ENCODE peak calls at places on chromosomes 16 and 17, in ten cellular contexts. One of them, this sample, is unnamed.

GRCh38 chr16:71542377-71542776 is 16.2 kb downstream of the CHST4 start:
- DNase-seq in A549: peak
- DNase-seq in NCI-H1092 treated with DMSO at 0.1 percent for 48 hours: peak
- DNase-seq in germinal center: peak
- DNase-seq in stimulated activated CD4-positive, alpha-beta T cell treated with anti-CD3 and anti-CD28 coated beads, Interleukin-12 subunit alpha, Interleukin-12 subunit beta, amount 100 ng/mL, for 24 hours: peak
- DNase-seq in non-pigmented ciliary epithelial cell: no peak
- DNase-seq in mucosa of descending colon: peak
- DNase-seq in midbrain: no peak
- DNase-seq in uterus: no peak
- DNase-seq in kidney epithelial cell: no peak
- DNase-seq in this sample: no peak

GRCh38 chr17:3921853-3922319 is 5.6 kb upstream of the P2RX1 start:
- DNase-seq in germinal center: no peak
- DNase-seq in A549: no peak
- DNase-seq in non-pigmented ciliary epithelial cell: no peak
- DNase-seq in midbrain: no peak
- DNase-seq in uterus: no peak
- DNase-seq in kidney epithelial cell: no peak
- DNase-seq in mucosa of descending colon: no peak
- DNase-seq in NCI-H1092 treated with DMSO at 0.1 percent for 48 hours: no peak
- DNase-seq in stimulated activated CD4-positive, alpha-beta T cell treated with anti-CD3 and anti-CD28 coated beads, Interleukin-12 subunit alpha, Interleukin-12 subunit beta, amount 100 ng/mL, for 24 hours: no peak
- DNase-seq in this sample: no peak

GRCh38 chr17:64992325-64992802 is 64.2 kb downstream of the GNA13 start:
- DNase-seq in midbrain: no peak
- DNase-seq in uterus: no peak
- DNase-seq in non-pigmented ciliary epithelial cell: no peak
- DNase-seq in germinal center: no peak
- DNase-seq in NCI-H1092 treated with DMSO at 0.1 percent for 48 hours: no peak
- DNase-seq in A549: peak
- DNase-seq in kidney epithelial cell: peak
- DNase-seq in stimulated activated CD4-positive, alpha-beta T cell treated with anti-CD3 and anti-CD28 coated beads, Interleukin-12 subunit alpha, Interleukin-12 subunit beta, amount 100 ng/mL, for 24 hours: no peak
- DNase-seq in mucosa of descending colon: no peak
- DNase-seq in this sample: peak

GRCh38 chr17:83174859-83175550 is 95.6 kb downstream of the METRNL start:
- DNase-seq in midbrain: no peak
- DNase-seq in kidney epithelial cell: no peak
- DNase-seq in A549: no peak
- DNase-seq in uterus: no peak
- DNase-seq in mucosa of descending colon: no peak
- DNase-seq in stimulated activated CD4-positive, alpha-beta T cell treated with anti-CD3 and anti-CD28 coated beads, Interleukin-12 subunit alpha, Interleukin-12 subunit beta, amount 100 ng/mL, for 24 hours: no peak
- DNase-seq in germinal center: peak
- DNase-seq in NCI-H1092 treated with DMSO at 0.1 percent for 48 hours: no peak
- DNase-seq in non-pigmented ciliary epithelial cell: no peak
- DNase-seq in this sample: no peak

GRCh38 chr16:28063047-28063521 is 430 bp downstream of the GSG1L start:
- DNase-seq in uterus: no peak
- DNase-seq in A549: no peak
- DNase-seq in kidney epithelial cell: no peak
- DNase-seq in NCI-H1092 treated with DMSO at 0.1 percent for 48 hours: no peak
- DNase-seq in mucosa of descending colon: no peak
- DNase-seq in germinal center: no peak
- DNase-seq in stimulated activated CD4-positive, alpha-beta T cell treated with anti-CD3 and anti-CD28 coated beads, Interleukin-12 subunit alpha, Interleukin-12 subunit beta, amount 100 ng/mL, for 24 hours: no peak
- DNase-seq in non-pigmented ciliary epithelial cell: no peak
- DNase-seq in midbrain: no peak
- DNase-seq in this sample: no peak

GRCh38 chr17:77700165-77700881 is 258.2 kb upstream of the TNRC6C start:
- DNase-seq in non-pigmented ciliary epithelial cell: no peak
- DNase-seq in NCI-H1092 treated with DMSO at 0.1 percent for 48 hours: no peak
- DNase-seq in stimulated activated CD4-positive, alpha-beta T cell treated with anti-CD3 and anti-CD28 coated beads, Interleukin-12 subunit alpha, Interleukin-12 subunit beta, amount 100 ng/mL, for 24 hours: no peak
- DNase-seq in A549: no peak
- DNase-seq in kidney epithelial cell: no peak
- DNase-seq in mucosa of descending colon: no peak
- DNase-seq in germinal center: no peak
- DNase-seq in midbrain: no peak
- DNase-seq in uterus: no peak
- DNase-seq in this sample: no peak

GRCh38 chr17:68290268-68290954 is 516 bp downstream of the SLC16A6 start:
- DNase-seq in non-pigmented ciliary epithelial cell: no peak
- DNase-seq in NCI-H1092 treated with DMSO at 0.1 percent for 48 hours: peak
- DNase-seq in mucosa of descending colon: peak
- DNase-seq in A549: no peak
- DNase-seq in stimulated activated CD4-positive, alpha-beta T cell treated with anti-CD3 and anti-CD28 coated beads, Interleukin-12 subunit alpha, Interleukin-12 subunit beta, amount 100 ng/mL, for 24 hours: peak
- DNase-seq in midbrain: no peak
- DNase-seq in uterus: no peak
- DNase-seq in germinal center: peak
- DNase-seq in kidney epithelial cell: no peak
- DNase-seq in this sample: no peak

GRCh38 chr16:57042157-57043111 is 49.9 kb upstream of the CPNE2 start:
- DNase-seq in stimulated activated CD4-positive, alpha-beta T cell treated with anti-CD3 and anti-CD28 coated beads, Interleukin-12 subunit alpha, Interleukin-12 subunit beta, amount 100 ng/mL, for 24 hours: peak
- DNase-seq in germinal center: peak
- DNase-seq in A549: no peak
- DNase-seq in NCI-H1092 treated with DMSO at 0.1 percent for 48 hours: no peak
- DNase-seq in kidney epithelial cell: peak
- DNase-seq in mucosa of descending colon: no peak
- DNase-seq in midbrain: no peak
- DNase-seq in uterus: no peak
- DNase-seq in non-pigmented ciliary epithelial cell: peak
- DNase-seq in this sample: no peak

GRCh38 chr16:67543582-67543981 is 15.0 kb downstream of the RIPOR1 start:
- DNase-seq in kidney epithelial cell: no peak
- DNase-seq in mucosa of descending colon: no peak
- DNase-seq in non-pigmented ciliary epithelial cell: no peak
- DNase-seq in germinal center: no peak
- DNase-seq in uterus: no peak
- DNase-seq in NCI-H1092 treated with DMSO at 0.1 percent for 48 hours: no peak
- DNase-seq in stimulated activated CD4-positive, alpha-beta T cell treated with anti-CD3 and anti-CD28 coated beads, Interleukin-12 subunit alpha, Interleukin-12 subunit beta, amount 100 ng/mL, for 24 hours: no peak
- DNase-seq in A549: no peak
- DNase-seq in midbrain: no peak
- DNase-seq in this sample: no peak

GRCh38 chr17:33750943-33751701 is 458.0 kb upstream of the ASIC2 start:
- DNase-seq in NCI-H1092 treated with DMSO at 0.1 percent for 48 hours: peak
- DNase-seq in non-pigmented ciliary epithelial cell: peak
- DNase-seq in germinal center: peak
- DNase-seq in mucosa of descending colon: peak
- DNase-seq in kidney epithelial cell: peak
- DNase-seq in uterus: peak
- DNase-seq in A549: peak
- DNase-seq in midbrain: peak
- DNase-seq in stimulated activated CD4-positive, alpha-beta T cell treated with anti-CD3 and anti-CD28 coated beads, Interleukin-12 subunit alpha, Interleukin-12 subunit beta, amount 100 ng/mL, for 24 hours: peak
- DNase-seq in this sample: no peak

GRCh38 chr16:11783319-11784047 is 13.6 kb downstream of the ZC3H7A start:
- DNase-seq in midbrain: no peak
- DNase-seq in A549: no peak
- DNase-seq in stimulated activated CD4-positive, alpha-beta T cell treated with anti-CD3 and anti-CD28 coated beads, Interleukin-12 subunit alpha, Interleukin-12 subunit beta, amount 100 ng/mL, for 24 hours: no peak
- DNase-seq in kidney epithelial cell: no peak
- DNase-seq in non-pigmented ciliary epithelial cell: no peak
- DNase-seq in uterus: no peak
- DNase-seq in NCI-H1092 treated with DMSO at 0.1 percent for 48 hours: no peak
- DNase-seq in germinal center: peak
- DNase-seq in mucosa of descending colon: no peak
- DNase-seq in this sample: peak

GRCh38 chr16:77531741-77532140 is 96.9 kb upstream of the ADAMTS18 start:
- DNase-seq in kidney epithelial cell: peak
- DNase-seq in A549: no peak
- DNase-seq in uterus: no peak
- DNase-seq in non-pigmented ciliary epithelial cell: peak
- DNase-seq in germinal center: no peak
- DNase-seq in midbrain: no peak
- DNase-seq in stimulated activated CD4-positive, alpha-beta T cell treated with anti-CD3 and anti-CD28 coated beads, Interleukin-12 subunit alpha, Interleukin-12 subunit beta, amount 100 ng/mL, for 24 hours: no peak
- DNase-seq in mucosa of descending colon: no peak
- DNase-seq in NCI-H1092 treated with DMSO at 0.1 percent for 48 hours: no peak
- DNase-seq in this sample: peak

GRCh38 chr17:79933863-79934652 is 94.8 kb upstream of the CBX4 start:
- DNase-seq in A549: peak
- DNase-seq in uterus: no peak
- DNase-seq in stimulated activated CD4-positive, alpha-beta T cell treated with anti-CD3 and anti-CD28 coated beads, Interleukin-12 subunit alpha, Interleukin-12 subunit beta, amount 100 ng/mL, for 24 hours: no peak
- DNase-seq in NCI-H1092 treated with DMSO at 0.1 percent for 48 hours: no peak
- DNase-seq in mucosa of descending colon: peak
- DNase-seq in non-pigmented ciliary epithelial cell: no peak
- DNase-seq in germinal center: no peak
- DNase-seq in kidney epithelial cell: no peak
- DNase-seq in midbrain: peak
- DNase-seq in this sample: no peak

GRCh38 chr17:79033741-79034501 is 10.0 kb downstream of the C1QTNF1 start:
- DNase-seq in midbrain: peak
- DNase-seq in germinal center: no peak
- DNase-seq in NCI-H1092 treated with DMSO at 0.1 percent for 48 hours: peak
- DNase-seq in A549: no peak
- DNase-seq in mucosa of descending colon: peak
- DNase-seq in non-pigmented ciliary epithelial cell: no peak
- DNase-seq in stimulated activated CD4-positive, alpha-beta T cell treated with anti-CD3 and anti-CD28 coated beads, Interleukin-12 subunit alpha, Interleukin-12 subunit beta, amount 100 ng/mL, for 24 hours: no peak
- DNase-seq in kidney epithelial cell: no peak
- DNase-seq in uterus: peak
- DNase-seq in this sample: no peak

GRCh38 chr17:28076138-28076537 is 33.7 kb downstream of the NLK start:
- DNase-seq in midbrain: no peak
- DNase-seq in kidney epithelial cell: no peak
- DNase-seq in germinal center: no peak
- DNase-seq in NCI-H1092 treated with DMSO at 0.1 percent for 48 hours: no peak
- DNase-seq in mucosa of descending colon: no peak
- DNase-seq in non-pigmented ciliary epithelial cell: no peak
- DNase-seq in uterus: no peak
- DNase-seq in stimulated activated CD4-positive, alpha-beta T cell treated with anti-CD3 and anti-CD28 coated beads, Interleukin-12 subunit alpha, Interleukin-12 subunit beta, amount 100 ng/mL, for 24 hours: no peak
- DNase-seq in A549: no peak
- DNase-seq in this sample: no peak

GRCh38 chr17:53391197-53391596 is 431.5 kb upstream of the KIF2B start:
- DNase-seq in stimulated activated CD4-positive, alpha-beta T cell treated with anti-CD3 and anti-CD28 coated beads, Interleukin-12 subunit alpha, Interleukin-12 subunit beta, amount 100 ng/mL, for 24 hours: no peak
- DNase-seq in non-pigmented ciliary epithelial cell: no peak
- DNase-seq in mucosa of descending colon: no peak
- DNase-seq in midbrain: no peak
- DNase-seq in kidney epithelial cell: no peak
- DNase-seq in germinal center: no peak
- DNase-seq in A549: no peak
- DNase-seq in uterus: no peak
- DNase-seq in NCI-H1092 treated with DMSO at 0.1 percent for 48 hours: no peak
- DNase-seq in this sample: no peak

GRCh38 chr17:77330602-77331081 is 189.9 kb downstream of the SEC14L1 start:
- DNase-seq in germinal center: no peak
- DNase-seq in kidney epithelial cell: no peak
- DNase-seq in A549: no peak
- DNase-seq in uterus: peak
- DNase-seq in midbrain: no peak
- DNase-seq in stimulated activated CD4-positive, alpha-beta T cell treated with anti-CD3 and anti-CD28 coated beads, Interleukin-12 subunit alpha, Interleukin-12 subunit beta, amount 100 ng/mL, for 24 hours: no peak
- DNase-seq in non-pigmented ciliary epithelial cell: no peak
- DNase-seq in NCI-H1092 treated with DMSO at 0.1 percent for 48 hours: no peak
- DNase-seq in mucosa of descending colon: peak
- DNase-seq in this sample: no peak

GRCh38 chr17:36888236-36888957 is 48.9 kb upstream of the LHX1 start:
- DNase-seq in NCI-H1092 treated with DMSO at 0.1 percent for 48 hours: peak
- DNase-seq in kidney epithelial cell: no peak
- DNase-seq in midbrain: no peak
- DNase-seq in A549: no peak
- DNase-seq in uterus: no peak
- DNase-seq in stimulated activated CD4-positive, alpha-beta T cell treated with anti-CD3 and anti-CD28 coated beads, Interleukin-12 subunit alpha, Interleukin-12 subunit beta, amount 100 ng/mL, for 24 hours: no peak
- DNase-seq in non-pigmented ciliary epithelial cell: no peak
- DNase-seq in germinal center: no peak
- DNase-seq in mucosa of descending colon: no peak
- DNase-seq in this sample: no peak

GRCh38 chr17:213286-214105 is 32.0 kb upstream of the DOC2B start:
- DNase-seq in midbrain: no peak
- DNase-seq in A549: no peak
- DNase-seq in mucosa of descending colon: no peak
- DNase-seq in kidney epithelial cell: no peak
- DNase-seq in NCI-H1092 treated with DMSO at 0.1 percent for 48 hours: no peak
- DNase-seq in non-pigmented ciliary epithelial cell: no peak
- DNase-seq in uterus: no peak
- DNase-seq in germinal center: no peak
- DNase-seq in stimulated activated CD4-positive, alpha-beta T cell treated with anti-CD3 and anti-CD28 coated beads, Interleukin-12 subunit alpha, Interleukin-12 subunit beta, amount 100 ng/mL, for 24 hours: no peak
- DNase-seq in this sample: no peak

GRCh38 chr17:42286411-42287295 is 1.6 kb upstream of the STAT5A start:
- DNase-seq in uterus: peak
- DNase-seq in stimulated activated CD4-positive, alpha-beta T cell treated with anti-CD3 and anti-CD28 coated beads, Interleukin-12 subunit alpha, Interleukin-12 subunit beta, amount 100 ng/mL, for 24 hours: no peak
- DNase-seq in A549: no peak
- DNase-seq in mucosa of descending colon: no peak
- DNase-seq in non-pigmented ciliary epithelial cell: no peak
- DNase-seq in kidney epithelial cell: no peak
- DNase-seq in midbrain: no peak
- DNase-seq in germinal center: no peak
- DNase-seq in NCI-H1092 treated with DMSO at 0.1 percent for 48 hours: no peak
- DNase-seq in this sample: no peak

GRCh38 chr17:38559025-38559879 is 46.5 kb downstream of the SRCIN1 start:
- DNase-seq in mucosa of descending colon: peak
- DNase-seq in non-pigmented ciliary epithelial cell: peak
- DNase-seq in germinal center: peak
- DNase-seq in uterus: peak
- DNase-seq in stimulated activated CD4-positive, alpha-beta T cell treated with anti-CD3 and anti-CD28 coated beads, Interleukin-12 subunit alpha, Interleukin-12 subunit beta, amount 100 ng/mL, for 24 hours: peak
- DNase-seq in NCI-H1092 treated with DMSO at 0.1 percent for 48 hours: peak
- DNase-seq in kidney epithelial cell: peak
- DNase-seq in midbrain: no peak
- DNase-seq in A549: peak
- DNase-seq in this sample: peak

GRCh38 chr17:63631626-63632025 is 9.4 kb downstream of the MAP3K3 start:
- DNase-seq in mucosa of descending colon: no peak
- DNase-seq in stimulated activated CD4-positive, alpha-beta T cell treated with anti-CD3 and anti-CD28 coated beads, Interleukin-12 subunit alpha, Interleukin-12 subunit beta, amount 100 ng/mL, for 24 hours: no peak
- DNase-seq in uterus: no peak
- DNase-seq in non-pigmented ciliary epithelial cell: no peak
- DNase-seq in midbrain: no peak
- DNase-seq in NCI-H1092 treated with DMSO at 0.1 percent for 48 hours: no peak
- DNase-seq in A549: no peak
- DNase-seq in kidney epithelial cell: no peak
- DNase-seq in germinal center: no peak
- DNase-seq in this sample: no peak

GRCh38 chr17:7281953-7282751 is 634 bp downstream of the SLC2A4 start:
- DNase-seq in germinal center: no peak
- DNase-seq in non-pigmented ciliary epithelial cell: no peak
- DNase-seq in kidney epithelial cell: no peak
- DNase-seq in uterus: peak
- DNase-seq in mucosa of descending colon: peak
- DNase-seq in midbrain: no peak
- DNase-seq in A549: no peak
- DNase-seq in stimulated activated CD4-positive, alpha-beta T cell treated with anti-CD3 and anti-CD28 coated beads, Interleukin-12 subunit alpha, Interleukin-12 subunit beta, amount 100 ng/mL, for 24 hours: no peak
- DNase-seq in NCI-H1092 treated with DMSO at 0.1 percent for 48 hours: no peak
- DNase-seq in this sample: no peak

GRCh38 chr16:65833171-65833871 is 533.2 kb upstream of the CDH5 start:
- DNase-seq in NCI-H1092 treated with DMSO at 0.1 percent for 48 hours: no peak
- DNase-seq in midbrain: no peak
- DNase-seq in germinal center: no peak
- DNase-seq in stimulated activated CD4-positive, alpha-beta T cell treated with anti-CD3 and anti-CD28 coated beads, Interleukin-12 subunit alpha, Interleukin-12 subunit beta, amount 100 ng/mL, for 24 hours: no peak
- DNase-seq in A549: no peak
- DNase-seq in kidney epithelial cell: no peak
- DNase-seq in non-pigmented ciliary epithelial cell: peak
- DNase-seq in uterus: no peak
- DNase-seq in mucosa of descending colon: no peak
- DNase-seq in this sample: no peak

GRCh38 chr16:84603115-84603816 is 14.6 kb downstream of the COTL1 start:
- DNase-seq in non-pigmented ciliary epithelial cell: peak
- DNase-seq in germinal center: no peak
- DNase-seq in midbrain: peak
- DNase-seq in uterus: peak
- DNase-seq in mucosa of descending colon: peak
- DNase-seq in kidney epithelial cell: peak
- DNase-seq in NCI-H1092 treated with DMSO at 0.1 percent for 48 hours: peak
- DNase-seq in stimulated activated CD4-positive, alpha-beta T cell treated with anti-CD3 and anti-CD28 coated beads, Interleukin-12 subunit alpha, Interleukin-12 subunit beta, amount 100 ng/mL, for 24 hours: peak
- DNase-seq in A549: peak
- DNase-seq in this sample: peak

GRCh38 chr17:43831633-43832032 is 1.3 kb downstream of the MPP3 start:
- DNase-seq in kidney epithelial cell: no peak
- DNase-seq in uterus: no peak
- DNase-seq in non-pigmented ciliary epithelial cell: no peak
- DNase-seq in mucosa of descending colon: no peak
- DNase-seq in A549: no peak
- DNase-seq in NCI-H1092 treated with DMSO at 0.1 percent for 48 hours: no peak
- DNase-seq in midbrain: no peak
- DNase-seq in stimulated activated CD4-positive, alpha-beta T cell treated with anti-CD3 and anti-CD28 coated beads, Interleukin-12 subunit alpha, Interleukin-12 subunit beta, amount 100 ng/mL, for 24 hours: no peak
- DNase-seq in germinal center: no peak
- DNase-seq in this sample: no peak

GRCh38 chr17:50950002-50950877 is 84.1 kb upstream of the TOB1 start:
- DNase-seq in A549: peak
- DNase-seq in mucosa of descending colon: peak
- DNase-seq in midbrain: peak
- DNase-seq in germinal center: peak
- DNase-seq in non-pigmented ciliary epithelial cell: peak
- DNase-seq in NCI-H1092 treated with DMSO at 0.1 percent for 48 hours: peak
- DNase-seq in kidney epithelial cell: no peak
- DNase-seq in stimulated activated CD4-positive, alpha-beta T cell treated with anti-CD3 and anti-CD28 coated beads, Interleukin-12 subunit alpha, Interleukin-12 subunit beta, amount 100 ng/mL, for 24 hours: no peak
- DNase-seq in uterus: peak
- DNase-seq in this sample: peak

GRCh38 chr17:48625502-48626201 is 506 bp downstream of the HOXB9 start:
- DNase-seq in germinal center: peak
- DNase-seq in uterus: no peak
- DNase-seq in mucosa of descending colon: peak
- DNase-seq in non-pigmented ciliary epithelial cell: no peak
- DNase-seq in kidney epithelial cell: no peak
- DNase-seq in stimulated activated CD4-positive, alpha-beta T cell treated with anti-CD3 and anti-CD28 coated beads, Interleukin-12 subunit alpha, Interleukin-12 subunit beta, amount 100 ng/mL, for 24 hours: peak
- DNase-seq in NCI-H1092 treated with DMSO at 0.1 percent for 48 hours: no peak
- DNase-seq in midbrain: no peak
- DNase-seq in A549: peak
- DNase-seq in this sample: no peak